ENCODE peak calls at places on chromosome 13, in six cellular contexts. V is RPMI7951, Z is nucleus accumbens, Y is GM04503, X is right cardiac atrium, D is amniotic epithelial cell. W is an unnamed sample.

GRCh38 chr13:50635504-50635903 is 208.0 kb downstream of the DLEU7 start:
- DNase-seq in Z (no peak), D (peak; percentile 78), X (peak; percentile 30), Y (no peak), V (peak; percentile 26), W (no peak)

GRCh38 chr13:114112231-114112825 is 20.1 kb downstream of the RASA3 start:
- DNase-seq in X (no peak), Y (no peak), V (no peak), Z (no peak), D (no peak), W (no peak)

GRCh38 chr13:93736111-93736510 is 509.5 kb downstream of the GPC6 start:
- DNase-seq in Z (no peak), D (no peak), V (no peak), X (no peak), Y (no peak), W (no peak)

GRCh38 chr13:30616927-30617314 is 799 bp upstream of the USPL1 start:
- DNase-seq in Z (peak; percentile 86), Y (peak; percentile 78), V (peak; percentile 89), X (no peak), D (peak; percentile 85), W (peak; percentile 85)

GRCh38 chr13:23428183-23428528 is 5.3 kb downstream of the SACS start:
- DNase-seq in Y (no peak), D (peak; percentile 71), Z (no peak), V (peak; percentile 42), X (no peak), W (no peak)

GRCh38 chr13:45718063-45718462 is 15.9 kb downstream of the CBY2 start:
- DNase-seq in V (peak; percentile 20), Y (no peak), Z (no peak), D (peak; percentile 12), X (no peak), W (peak; percentile 44)

GRCh38 chr13:25281937-25282332 is 5.4 kb downstream of the MTMR6 start:
- DNase-seq in D (no peak), X (no peak), V (no peak), Y (no peak), Z (no peak), W (no peak)

GRCh38 chr13:99350191-99350590 is 43.0 kb upstream of the GPR183 start:
- DNase-seq in V (no peak), Y (no peak), D (no peak), X (no peak), Z (no peak), W (no peak)

GRCh38 chr13:42946927-42947326 is 45.1 kb downstream of the EPSTI1 start:
- DNase-seq in D (peak; percentile 29), X (no peak), V (no peak), Y (no peak), Z (no peak), W (no peak)

GRCh38 chr13:111051656-111052232 is 63.4 kb upstream of the ARHGEF7 start:
- DNase-seq in X (no peak), D (no peak), Y (no peak), Z (no peak), V (no peak), W (no peak)

GRCh38 chr13:113441661-113442060 is 11.6 kb downstream of the ADPRHL1 start:
- DNase-seq in Y (no peak), Z (no peak), V (no peak), D (no peak), X (no peak), W (no peak)

GRCh38 chr13:42373048-42373812 is 101.3 kb downstream of the AKAP11 start:
- DNase-seq in Z (no peak), D (no peak), Y (no peak), V (no peak), X (no peak), W (no peak)